ENCODE peak calls at places on chromosomes 7 and 10, in four cellular contexts. J is IMR-90, U is HepG2, G is A549. Y is an unnamed sample.

GRCh38 chr10:89332718-89333281 is 5.0 kb downstream of the IFIT3 start:
- DNase-seq in U (no peak), G (no peak), J (no peak), Y (no peak)

GRCh38 chr7:44572771-44573170 is 937 bp downstream of the DDX56 start:
- DNase-seq in U (no peak), G (no peak), J (no peak), Y (peak)

GRCh38 chr7:46557295-46557711 is 636.2 kb upstream of the IGFBP3 start:
- DNase-seq in J (no peak), G (peak), U (no peak), Y (no peak)

GRCh38 chr7:28748934-28749584 is 209.1 kb downstream of the TRIL start:
- DNase-seq in J (peak), U (no peak), G (peak), Y (no peak)

GRCh38 chr10:86598151-86598550 is 56.2 kb upstream of the OPN4 start:
- DNase-seq in U (no peak), J (peak), G (no peak), Y (no peak)

GRCh38 chr7:131945948-131946525 is 389.6 kb upstream of the PODXL start:
- DNase-seq in U (no peak), G (no peak), J (no peak), Y (no peak)

GRCh38 chr7:67512481-67512880 is 515.8 kb downstream of the TYW1 start:
- DNase-seq in G (no peak), J (no peak), U (no peak), Y (no peak)

GRCh38 chr10:95536017-95536416 is 25.2 kb downstream of the SORBS1 start:
- DNase-seq in G (no peak), J (no peak), U (no peak), Y (no peak)

GRCh38 chr10:17802350-17802749 is 6.8 kb upstream of the MRC1 start:
- DNase-seq in J (no peak), U (no peak), G (no peak), Y (no peak)

GRCh38 chr10:35259769-35260397 is 76.4 kb upstream of the CCNY start:
- DNase-seq in G (peak), J (peak), U (peak), Y (peak)

GRCh38 chr7:8212638-8213037 is 49.3 kb downstream of the ICA1 start:
- DNase-seq in J (no peak), U (no peak), G (no peak), Y (no peak)

GRCh38 chr10:50480054-50481007 is 143.4 kb downstream of the SGMS1 start:
- DNase-seq in G (no peak), U (no peak), J (no peak), Y (no peak)

GRCh38 chr7:135217645-135218509 is 6.6 kb upstream of the WDR91 start:
- DNase-seq in J (no peak), U (peak), G (peak), Y (no peak)

GRCh38 chr10:128000660-128001059 is 93.8 kb downstream of the PTPRE start:
- DNase-seq in G (no peak), U (no peak), J (no peak), Y (no peak)

GRCh38 chr10:97999066-97999908 is 31.1 kb downstream of the CRTAC1 start:
- DNase-seq in U (no peak), J (no peak), G (no peak), Y (no peak)

GRCh38 chr10:91034042-91034441 is 113.2 kb upstream of the ANKRD1 start:
- DNase-seq in J (no peak), G (no peak), U (no peak), Y (no peak)

GRCh38 chr10:17200035-17200884 is 1.2 kb downstream of the TRDMT1 start:
- DNase-seq in U (no peak), J (no peak), G (no peak), Y (no peak)

GRCh38 chr7:103059471-103059870 is 15.1 kb downstream of the FBXL13 start:
- DNase-seq in U (no peak), J (no peak), G (no peak), Y (no peak)

GRCh38 chr7:101378808-101379207 is 16.1 kb downstream of the COL26A1 start:
- DNase-seq in U (no peak), J (no peak), G (no peak), Y (no peak)

GRCh38 chr10:58608826-58609225 is 96.2 kb downstream of the BICC1 start:
- DNase-seq in J (peak), U (no peak), G (no peak), Y (no peak)

GRCh38 chr10:52906046-52906445 is 133.5 kb upstream of the MBL2 start:
- DNase-seq in J (no peak), U (no peak), G (no peak), Y (no peak)

GRCh38 chr7:69922011-69922803 is 323.9 kb downstream of the AUTS2 start:
- DNase-seq in U (no peak), G (no peak), J (no peak), Y (no peak)

GRCh38 chr7:63925626-63926460 is 72.8 kb upstream of the ZNF722 start:
- DNase-seq in J (no peak), G (peak), U (no peak), Y (peak)

GRCh38 chr7:139570119-139570518 is 46.6 kb downstream of the CLEC2L start:
- DNase-seq in J (no peak), U (no peak), G (no peak), Y (no peak)

GRCh38 chr7:38673795-38674194 is 42.6 kb upstream of the AMPH start:
- DNase-seq in U (no peak), J (peak), G (peak), Y (no peak)

GRCh38 chr7:76262683-76263402 is 39.6 kb upstream of the HSPB1 start:
- DNase-seq in J (peak), U (peak), G (peak), Y (peak)

GRCh38 chr7:102044984-102045673 is 227.7 kb downstream of the CUX1 start:
- DNase-seq in U (no peak), G (no peak), J (peak), Y (no peak)

GRCh38 chr7:150431839-150432658 is 18.4 kb upstream of the GIMAP8 start:
- DNase-seq in J (no peak), U (no peak), G (no peak), Y (peak)

GRCh38 chr7:135617781-135618180 is 44.5 kb upstream of the STMP1 start:
- DNase-seq in G (no peak), U (no peak), J (no peak), Y (no peak)

GRCh38 chr7:30572212-30572839 is 22.4 kb upstream of the GARS1 start:
- DNase-seq in J (no peak), U (no peak), G (no peak), Y (no peak)

GRCh38 chr7:128928159-128928558 is 9.6 kb upstream of the IRF5 start:
- DNase-seq in J (no peak), U (no peak), G (no peak), Y (no peak)

GRCh38 chr7:109639561-109639960 is 1069.9 kb downstream of the DNAJB9 start:
- DNase-seq in G (no peak), U (no peak), J (no peak), Y (no peak)

GRCh38 chr10:133405844-133406527 is 12.0 kb downstream of the MTG1 start:
- DNase-seq in U (no peak), G (no peak), J (peak), Y (no peak)

GRCh38 chr10:43043342-43043772 is 33.5 kb upstream of the RET start:
- DNase-seq in G (no peak), U (no peak), J (no peak), Y (no peak)

GRCh38 chr10:72808001-72808400 is 85.5 kb upstream of the OIT3 start:
- DNase-seq in G (no peak), U (no peak), J (no peak), Y (no peak)
- TF ChIP-seq BHLHE40 in G (no peak), U (no peak), J (no peak), Y (no peak)

GRCh38 chr7:32957326-32958045 is at the start of gene FKBP9:
- DNase-seq in G (peak), J (peak), U (peak), Y (peak)
- TF ChIP-seq POLR2A in G (peak), J (peak), U (peak), Y (peak)

GRCh38 chr10:110163192-110163773 is 44.1 kb upstream of the MXI1 start:
- DNase-seq in J (no peak), U (no peak), G (no peak), Y (no peak)

GRCh38 chr10:110167149-110167548 is 40.3 kb upstream of the MXI1 start:
- DNase-seq in J (no peak), U (no peak), G (no peak), Y (no peak)

GRCh38 chr10:110163841-110164240 is 43.6 kb upstream of the MXI1 start:
- DNase-seq in G (no peak), U (no peak), J (no peak), Y (no peak)

GRCh38 chr10:110165867-110166266 is 41.5 kb upstream of the MXI1 start:
- DNase-seq in U (no peak), J (no peak), G (no peak), Y (no peak)

DNA sequence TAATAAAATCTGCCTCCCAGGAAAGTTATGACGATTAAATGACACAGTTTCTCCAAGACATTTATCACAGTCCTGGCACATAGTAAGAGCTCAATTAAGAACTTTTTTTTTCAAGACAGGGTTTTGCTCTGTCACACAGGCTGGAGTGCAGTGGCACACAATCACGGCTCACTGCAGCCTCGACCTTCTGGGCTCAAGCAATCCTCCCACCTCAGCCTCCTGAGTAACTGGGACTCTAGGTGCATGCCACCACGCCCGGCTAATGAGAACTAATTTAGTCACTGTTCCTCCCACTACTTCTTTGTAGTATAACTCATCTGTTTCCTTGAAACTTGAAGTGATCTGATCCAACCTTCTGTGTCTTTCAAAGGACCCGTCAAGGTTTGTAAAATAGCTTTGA is 42.2 kb upstream of the MXI1 start:
- DNase-seq in G (no peak), U (no peak), J (no peak), Y (no peak)
- TF ChIP-seq MAZ in G (no peak), U (no peak), J (no peak), Y (no peak)

GRCh38 chr7:56087445-56087844 is 5.3 kb downstream of the PHKG1 start:
- DNase-seq in G (no peak), J (no peak), U (no peak), Y (no peak)

GRCh38 chr7:56079450-56080185 is 13.1 kb downstream of the PHKG1 start:
- DNase-seq in U (peak), G (peak), J (peak), Y (no peak)

GRCh38 chr7:56081626-56082340 is 11.0 kb downstream of the PHKG1 start:
- DNase-seq in J (no peak), U (no peak), G (no peak), Y (no peak)

GRCh38 chr7:56086761-56087160 is 6.0 kb downstream of the PHKG1 start:
- DNase-seq in J (no peak), U (no peak), G (no peak), Y (no peak)

GRCh38 chr7:56083150-56083785 is 9.5 kb downstream of the PHKG1 start:
- DNase-seq in U (no peak), G (no peak), J (no peak), Y (no peak)
- TF ChIP-seq BHLHE40 in U (no peak), G (no peak), J (no peak), Y (no peak)

DNA sequence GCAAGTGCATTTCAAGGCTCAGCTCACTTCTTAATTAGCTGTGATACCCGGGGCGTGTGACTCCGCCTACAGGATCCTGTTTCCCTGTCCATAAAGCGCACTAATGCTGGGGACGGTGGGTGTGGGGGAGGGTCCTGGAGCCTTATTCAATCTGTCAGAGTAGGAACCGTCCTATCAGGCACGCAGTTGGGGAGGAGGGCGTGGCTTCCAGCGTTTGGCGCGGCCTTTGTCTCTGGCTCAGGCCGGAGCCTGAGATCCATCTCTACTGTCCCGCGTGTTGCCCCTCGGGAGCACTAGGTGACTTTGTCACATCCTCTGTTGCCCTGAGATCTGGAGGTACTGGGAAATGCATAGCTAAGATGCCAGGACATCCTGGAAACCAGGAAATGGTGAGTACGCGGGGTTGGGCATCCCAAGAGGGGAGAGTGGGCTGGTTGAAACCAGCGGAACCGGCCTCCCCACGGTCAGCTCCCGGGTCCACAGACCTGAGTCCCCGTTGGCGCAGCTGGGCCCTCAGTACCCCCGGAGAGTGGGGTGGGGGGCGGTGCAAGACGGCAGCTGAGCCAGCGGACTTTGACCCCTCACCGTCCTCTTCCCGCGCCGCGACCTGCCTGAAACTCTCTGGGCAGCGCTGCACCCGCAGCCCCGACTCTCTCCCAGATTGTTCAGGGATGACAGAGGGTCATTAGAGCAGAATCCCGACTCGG is 104.4 kb upstream of the ZNF92 start:
- DNase-seq in G (peak), U (peak), J (peak), Y (peak)
- TF ChIP-seq POLR2A in G (peak), U (peak), J (no peak), Y (peak)

GRCh38 chr10:14958872-14959220 is 342 bp upstream of the MEIG1 start:
- DNase-seq in U (no peak), J (no peak), G (no peak), Y (no peak)
- TF ChIP-seq MAZ in U (no peak), J (no peak), G (no peak), Y (peak)

DNA sequence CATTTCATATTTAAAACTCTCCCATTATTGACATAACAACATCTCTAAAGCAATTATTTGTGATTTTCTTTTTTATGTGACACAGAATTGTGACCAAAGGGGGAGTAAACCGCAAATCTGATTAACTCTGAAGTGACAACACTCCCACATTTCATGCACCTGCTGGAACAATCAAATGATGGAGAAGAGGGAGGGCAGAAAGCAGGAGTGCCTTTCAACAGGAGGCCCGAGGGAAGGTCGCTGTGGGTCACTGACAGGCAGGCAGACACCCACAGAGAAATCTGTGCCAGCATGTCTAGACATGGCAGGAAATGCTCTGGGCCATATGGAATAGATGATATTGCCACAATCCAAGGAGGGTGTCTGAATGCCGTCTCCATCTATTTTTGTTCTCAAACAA is 247.3 kb downstream of the DOCK4 start:
- DNase-seq in G (no peak), U (no peak), J (no peak), Y (no peak)
- TF ChIP-seq BHLHE40 in G (no peak), U (no peak), J (no peak), Y (no peak)

Y was measured in K562.